ENCODE peak calls at places on chromosomes 16 and 17, in six cellular contexts. Q is heart left ventricle, T is upper lobe of right lung, G is A549, B is mucosa of descending colon, N is spleen. L is an unnamed sample.

GRCh38 chr17:81420769-81421462 is 25.7 kb downstream of the BAHCC1 start:
- DNase-seq in Q (peak; percentile 64), T (peak; percentile 87), G (no peak), B (no peak), N (no peak), L (no peak)

GRCh38 chr16:64356267-64356666 is 765.6 kb downstream of the CDH11 start:
- DNase-seq in Q (no peak), T (no peak), G (no peak), B (no peak), N (no peak), L (no peak)

GRCh38 chr17:69997332-69997731 is 77.7 kb upstream of the KCNJ16 start:
- DNase-seq in Q (no peak), T (no peak), G (no peak), B (no peak), N (no peak), L (no peak)

GRCh38 chr16:66946541-66946940 is 11.2 kb downstream of the CES2 start:
- DNase-seq in Q (no peak), T (no peak), G (no peak), B (peak; percentile 38), N (no peak), L (no peak)

GRCh38 chr17:80426671-80427326 is 11.8 kb downstream of the ENDOV start:
- DNase-seq in Q (peak; percentile 71), T (peak; percentile 88), G (peak; percentile 95), B (peak; percentile 76), N (peak; percentile 95), L (peak; percentile 76)

GRCh38 chr16:84177740-84178070 is 9.2 kb downstream of the TAF1C start:
- DNase-seq in Q (no peak), T (no peak), G (no peak), B (no peak), N (no peak), L (peak; percentile 58)

GRCh38 chr16:55367301-55367745 is 43.3 kb downstream of the IRX6 start:
- DNase-seq in Q (no peak), T (no peak), G (no peak), B (no peak), N (no peak), L (no peak)

GRCh38 chr17:2122641-2123302 is 67.9 kb downstream of the HIC1 start:
- DNase-seq in Q (peak; percentile 51), T (peak; percentile 83), G (no peak), B (peak; percentile 70), N (peak; percentile 81), L (peak; percentile 68)

GRCh38 chr17:72884066-72884465 is 208.4 kb downstream of the SLC39A11 start:
- DNase-seq in Q (no peak), T (peak; percentile 16), G (no peak), B (no peak), N (no peak), L (no peak)

GRCh38 chr16:2166263-2167080 is 10.9 kb downstream of the TRAF7 start:
- DNase-seq in Q (no peak), T (no peak), G (no peak), B (no peak), N (no peak), L (no peak)

GRCh38 chr16:31118223-31119155 is 1.0 kb downstream of the KAT8 start:
- DNase-seq in Q (no peak), T (no peak), G (no peak), B (no peak), N (no peak), L (no peak)

GRCh38 chr17:47864791-47865216 is 13.8 kb upstream of the SP6 start:
- DNase-seq in Q (no peak), T (no peak), G (no peak), B (no peak), N (no peak), L (no peak)

GRCh38 chr17:72474740-72475477 is 354.1 kb downstream of the SOX9 start:
- DNase-seq in Q (no peak), T (no peak), G (no peak), B (no peak), N (peak; percentile 30), L (no peak)

DNA sequence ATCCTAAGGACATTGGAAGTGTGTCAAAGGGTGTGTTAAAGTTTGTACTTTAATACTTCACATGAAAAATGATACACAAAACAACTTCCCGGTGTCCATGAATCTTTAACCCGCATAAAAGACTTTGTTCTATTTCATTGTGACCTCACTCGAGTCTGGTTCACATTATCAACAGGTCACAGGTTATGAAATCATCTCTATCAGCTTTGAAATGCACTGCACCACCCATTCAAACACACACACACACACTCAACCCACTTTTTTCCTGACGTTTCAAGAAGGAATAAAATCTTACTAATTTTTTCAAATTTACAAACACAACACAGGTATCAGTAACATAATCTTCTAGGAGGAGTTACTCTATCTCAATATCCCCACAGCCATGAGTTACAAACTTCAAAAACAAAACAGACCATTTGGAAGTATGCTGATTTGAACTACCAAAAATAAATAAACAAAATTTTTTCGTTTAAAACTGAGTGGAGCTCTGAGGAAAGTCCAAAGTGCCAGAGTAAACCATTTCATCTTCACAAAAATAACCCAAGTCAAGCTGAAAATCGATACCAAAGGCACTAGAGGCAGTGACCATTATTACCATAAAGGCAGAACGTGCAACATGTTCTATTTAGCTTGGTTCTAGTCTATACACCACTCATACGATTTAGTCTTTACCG is 2.7 kb downstream of the ACOX1 start:
- DNase-seq in Q (no peak), T (no peak), G (no peak), B (no peak), N (no peak), L (no peak)
- H3K4me1 ChIP-seq in Q (peaks cover 64% of the 10 kb centered on the region), T (peaks cover 45% of the 10 kb centered on the region), G (peaks cover 31% of the 10 kb centered on the region), B (peaks cover 39% of the 10 kb centered on the region), N (peaks cover 57% of the 10 kb centered on the region), L (peaks cover 25% of the 10 kb centered on the region)

GRCh38 chr16:69402448-69402847 is 16.6 kb upstream of the TERF2 start:
- DNase-seq in Q (no peak), T (no peak), G (no peak), B (no peak), N (no peak), L (no peak)
- H3K4me1 ChIP-seq in Q (peaks cover 40% of the 10 kb centered on the region), T (peaks cover 55% of the 10 kb centered on the region), G (peaks cover 74% of the 10 kb centered on the region), B (peaks cover 48% of the 10 kb centered on the region), N (peaks cover 15% of the 10 kb centered on the region), L (peaks cover 16% of the 10 kb centered on the region)

GRCh38 chr17:83099570-83100181 is 20.3 kb downstream of the METRNL start:
- DNase-seq in Q (no peak), T (no peak), G (no peak), B (peak; percentile 75), N (no peak), L (no peak)

GRCh38 chr17:83099086-83099540 is 19.7 kb downstream of the METRNL start:
- DNase-seq in Q (no peak), T (no peak), G (no peak), B (no peak), N (no peak), L (no peak)

GRCh38 chr17:83096401-83097220 is 17.2 kb downstream of the METRNL start:
- DNase-seq in Q (no peak), T (no peak), G (no peak), B (no peak), N (no peak), L (no peak)

GRCh38 chr17:83098241-83099085 is 19.1 kb downstream of the METRNL start:
- DNase-seq in Q (no peak), T (no peak), G (no peak), B (no peak), N (no peak), L (no peak)

GRCh38 chr17:83097831-83098230 is 18.4 kb downstream of the METRNL start:
- DNase-seq in Q (no peak), T (no peak), G (no peak), B (no peak), N (no peak), L (no peak)
- H3K4me1 ChIP-seq in Q (peaks cover 39% of the 10 kb centered on the region), T (peaks cover 43% of the 10 kb centered on the region), G (peaks cover 10% of the 10 kb centered on the region), B (peaks cover 46% of the 10 kb centered on the region), N (peaks cover 44% of the 10 kb centered on the region), L (peaks cover 33% of the 10 kb centered on the region)

DNA sequence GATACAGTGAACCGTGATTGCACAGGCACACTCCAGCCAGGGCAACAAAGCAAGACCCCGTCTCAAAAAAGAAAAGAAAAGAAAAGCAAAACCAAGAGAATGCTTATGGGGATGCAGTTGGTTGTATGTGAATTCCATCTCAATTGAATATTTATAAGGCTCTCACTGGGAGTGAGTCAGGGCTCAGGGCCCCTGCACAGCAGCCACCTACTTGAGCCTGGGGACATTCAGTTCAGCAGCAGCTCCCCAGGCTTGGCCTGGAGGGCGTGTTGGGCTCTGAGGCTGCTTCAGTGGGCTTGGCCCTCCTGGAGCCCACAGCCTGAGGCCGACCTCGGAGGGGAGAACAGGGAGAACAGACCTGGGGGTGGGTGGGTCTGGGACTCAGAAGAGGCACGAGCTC is 24.6 kb downstream of the ZFPM1 start:
- DNase-seq in Q (no peak), T (no peak), G (no peak), B (no peak), N (no peak), L (no peak)
- H3K4me1 ChIP-seq in Q (peaks cover 3% of the 10 kb centered on the region), T (no peaks in the 10 kb centered on the region), G (no peaks in the 10 kb centered on the region), B (no peaks in the 10 kb centered on the region), N (peaks cover 79% of the 10 kb centered on the region), L (peaks cover 29% of the 10 kb centered on the region)

GRCh38 chr17:49886036-49886435 is 38.2 kb upstream of the TAC4 start:
- DNase-seq in Q (no peak), T (no peak), G (no peak), B (no peak), N (no peak), L (no peak)
- H3K4me1 ChIP-seq in Q (no peaks in the 10 kb centered on the region), T (peaks cover 3% of the 10 kb centered on the region), G (peaks cover under 1% of the 10 kb centered on the region), B (no peaks in the 10 kb centered on the region), N (no peaks in the 10 kb centered on the region), L (peaks cover 6% of the 10 kb centered on the region)

GRCh38 chr16:88780100-88781062 is 4.6 kb downstream of the PIEZO1 start:
- DNase-seq in Q (no peak), T (no peak), G (no peak), B (no peak), N (peak; percentile 73), L (no peak)
- H3K4me1 ChIP-seq in Q (peaks cover 61% of the 10 kb centered on the region), T (peaks cover 59% of the 10 kb centered on the region), G (peaks cover 44% of the 10 kb centered on the region), B (peaks cover 49% of the 10 kb centered on the region), N (peaks cover 91% of the 10 kb centered on the region), L (peaks cover 12% of the 10 kb centered on the region)